ENCODE peak calls at places on chromosomes 16 and 17, in nine cellular contexts. J is BJ; H is fibroblast of pulmonary artery; N is NCI-H1436; U is RKO; E is kidney tubule cell; C is activated naive CD4-positive, alpha-beta T cell treated with anti-CD3 and anti-CD28 coated beads, Interleukin-2, amount 10 ng/mL, durations not matched to agents 7 days and 5 days; P is NB4; Y is AG04449. Q is an unnamed sample.

GRCh38 chr17:11909348-11909747 is 87.9 kb downstream of the ZNF18 start:
- DNase-seq in J (no peak), H (no peak), N (no peak), U (no peak), E (no peak), C (no peak), P (peak; percentile 16), Y (no peak), Q (no peak)

GRCh38 chr17:13410874-13411273 is 190.9 kb downstream of the HS3ST3A1 start:
- DNase-seq in J (no peak), H (peak; percentile 64), N (no peak), U (no peak), E (no peak), C (no peak), P (no peak), Y (no peak), Q (no peak)

GRCh38 chr17:82330322-82331239 is 3.0 kb downstream of the SECTM1 start:
- DNase-seq in J (no peak), H (peak; percentile 81), N (peak; percentile 85), U (peak; percentile 47), E (peak; percentile 85), C (no peak), P (peak; percentile 40), Y (no peak), Q (peak; percentile 53)

GRCh38 chr17:81025756-81026155 is 9.2 kb upstream of the BAIAP2 start:
- DNase-seq in J (no peak), H (no peak), N (no peak), U (no peak), E (no peak), C (no peak), P (no peak), Y (no peak), Q (no peak)

GRCh38 chr16:23535901-23536300 is 21.2 kb downstream of the EARS2 start:
- DNase-seq in J (no peak), H (no peak), N (no peak), U (no peak), E (peak; percentile 90), C (no peak), P (no peak), Y (no peak), Q (no peak)

GRCh38 chr16:48498761-48499600 is 111.0 kb downstream of the N4BP1 start:
- DNase-seq in J (peak; percentile 58), H (peak; percentile 96), N (no peak), U (no peak), E (no peak), C (no peak), P (peak; percentile 65), Y (peak; percentile 40), Q (peak; percentile 7)

GRCh38 chr17:49976163-49976827 is 7.3 kb downstream of the DLX4 start:
- DNase-seq in J (no peak), H (no peak), N (no peak), U (no peak), E (no peak), C (no peak), P (peak; percentile 74), Y (no peak), Q (no peak)

GRCh38 chr17:15265131-15265530 is at the start of gene PMP22:
- DNase-seq in J (no peak), H (no peak), N (no peak), U (no peak), E (no peak), C (no peak), P (no peak), Y (no peak), Q (no peak)

GRCh38 chr17:50148226-50149098 is 2.0 kb downstream of the PPP1R9B start:
- DNase-seq in J (no peak), H (no peak), N (no peak), U (peak; percentile 55), E (peak; percentile 77), C (peak; percentile 73), P (peak; percentile 95), Y (no peak), Q (no peak)

Q was measured in lung microvascular endothelial cell.